ENCODE peak calls at places on chromosomes 1 and 21, in eight cellular contexts. D is ovary, P is retinal pigment epithelial cell, W is fibroblast of mammary gland, E is lower lobe of right lung, S is colonic mucosa, R is HFF-Myc, Y is foreskin fibroblast. B is an unnamed sample.

GRCh38 chr1:9231648-9232332 is 2.8 kb upstream of the H6PD start:
- DNase-seq in D (no peak), P (no peak), W (peak), E (no peak), S (no peak), R (no peak), Y (peak), B (no peak)

GRCh38 chr1:154837679-154838171 is 32.4 kb downstream of the KCNN3 start:
- DNase-seq in D (peak), P (no peak), W (no peak), E (peak), S (peak), R (no peak), Y (no peak), B (peak)

GRCh38 chr1:196387766-196388165 is 220.5 kb downstream of the KCNT2 start:
- DNase-seq in D (no peak), P (no peak), W (peak), E (no peak), S (no peak), R (no peak), Y (peak), B (no peak)

GRCh38 chr1:64881281-64881680 is 85.1 kb downstream of the JAK1 start:
- DNase-seq in D (no peak), P (no peak), W (peak), E (no peak), S (no peak), R (no peak), Y (peak), B (peak)

GRCh38 chr1:173257805-173258204 is 50.7 kb upstream of the TNFSF4 start:
- DNase-seq in D (no peak), P (no peak), W (no peak), E (no peak), S (no peak), R (no peak), Y (no peak), B (no peak)

GRCh38 chr1:98749152-98749756 is 87.7 kb downstream of the SNX7 start:
- DNase-seq in D (no peak), P (no peak), W (peak), E (no peak), S (no peak), R (no peak), Y (peak), B (no peak)

GRCh38 chr1:183281039-183281438 is 95.0 kb downstream of the LAMC2 start:
- DNase-seq in D (no peak), P (no peak), W (peak), E (peak), S (no peak), R (no peak), Y (peak), B (peak)

GRCh38 chr1:230250676-230251075 is 175.5 kb downstream of the PGBD5 start:
- DNase-seq in D (no peak), P (no peak), W (no peak), E (no peak), S (no peak), R (no peak), Y (no peak), B (no peak)

GRCh38 chr1:44038876-44039657 is 7.8 kb upstream of the SLC6A9 start:
- DNase-seq in D (no peak), P (no peak), W (peak), E (no peak), S (no peak), R (no peak), Y (peak), B (no peak)

GRCh38 chr1:223426936-223427335 is 33.7 kb downstream of the CCDC185 start:
- DNase-seq in D (no peak), P (no peak), W (no peak), E (no peak), S (no peak), R (no peak), Y (no peak), B (no peak)

GRCh38 chr21:16279658-16280581 is 550.1 kb downstream of the USP25 start:
- DNase-seq in D (peak), P (peak), W (peak), E (no peak), S (no peak), R (no peak), Y (peak), B (peak)

DNA sequence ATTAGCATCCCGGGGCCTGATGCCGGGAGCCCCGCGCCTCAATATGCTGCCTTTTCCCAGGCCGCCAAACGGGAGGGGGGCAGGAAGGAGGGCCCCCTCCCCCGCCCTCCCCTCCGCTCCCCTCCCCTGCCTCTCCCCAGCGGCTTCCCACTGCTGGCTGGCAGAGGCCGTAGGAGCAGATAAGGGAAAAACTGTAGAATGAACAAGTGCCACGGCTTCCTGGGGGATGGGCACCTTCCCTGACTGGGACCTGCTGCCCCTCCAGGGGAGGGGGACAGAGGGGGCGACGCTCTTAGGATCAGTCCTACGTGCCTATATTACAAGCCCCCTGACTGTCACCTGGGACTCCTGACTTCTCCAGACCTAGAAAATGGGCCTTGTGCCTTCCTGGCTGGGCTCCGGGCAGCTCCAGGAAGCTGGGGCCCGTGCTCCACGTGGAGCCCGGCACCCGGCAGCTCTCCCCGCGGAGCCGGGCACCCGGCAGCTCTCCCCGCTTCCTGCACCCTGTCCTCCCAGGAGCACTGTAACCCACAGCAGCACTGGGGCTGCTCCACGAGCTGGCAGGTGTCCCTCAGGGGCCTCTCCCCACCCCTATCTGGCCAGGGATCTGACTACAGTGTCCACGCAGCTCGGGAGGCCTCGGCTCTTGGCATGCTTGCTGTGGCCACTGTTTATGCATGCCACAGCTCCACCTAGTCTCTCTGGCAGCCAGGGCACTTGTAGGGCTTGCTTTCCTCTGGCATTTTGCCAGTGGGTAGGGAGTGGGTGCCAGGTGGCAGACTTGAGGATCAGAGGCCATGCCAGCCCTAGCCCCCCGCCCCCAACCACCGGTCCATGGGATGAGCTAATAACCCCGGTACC is 668 bp upstream of the HES5 start:
- DNase-seq in D (no peak), P (no peak), W (no peak), E (no peak), S (peak), R (no peak), Y (no peak), B (no peak)
- H3K4me3 ChIP-seq in D (no peak), P (no peak), W (no peak), E (peak), S (peak), R (no peak), Y (no peak), B (no peak)

GRCh38 chr1:159141584-159142518 is 29.6 kb upstream of the CADM3 start:
- DNase-seq in D (no peak), P (no peak), W (peak), E (no peak), S (no peak), R (no peak), Y (peak), B (peak)
- H3K4me3 ChIP-seq in D (no peak), P (peak), W (peak), E (no peak), S (no peak), R (no peak), Y (no peak), B (peak)

GRCh38 chr21:42809577-42810440 is 69.5 kb downstream of the WDR4 start:
- DNase-seq in D (no peak), P (no peak), W (no peak), E (no peak), S (no peak), R (no peak), Y (no peak), B (no peak)

GRCh38 chr21:42807938-42808613 is 71.3 kb downstream of the WDR4 start:
- DNase-seq in D (no peak), P (no peak), W (no peak), E (no peak), S (no peak), R (no peak), Y (no peak), B (no peak)

GRCh38 chr21:42815217-42815616 is 64.1 kb downstream of the WDR4 start:
- DNase-seq in D (no peak), P (no peak), W (no peak), E (no peak), S (no peak), R (no peak), Y (no peak), B (no peak)

GRCh38 chr21:42809171-42809570 is 70.2 kb downstream of the WDR4 start:
- DNase-seq in D (no peak), P (no peak), W (no peak), E (no peak), S (no peak), R (no peak), Y (no peak), B (no peak)

GRCh38 chr21:42811960-42812359 is 67.4 kb downstream of the WDR4 start:
- DNase-seq in D (no peak), P (no peak), W (no peak), E (no peak), S (no peak), R (no peak), Y (no peak), B (no peak)
- H3K4me3 ChIP-seq in D (no peak), P (no peak), W (no peak), E (no peak), S (no peak), R (no peak), Y (no peak), B (no peak)

GRCh38 chr1:21680918-21681317 is 11.8 kb upstream of the RAP1GAP start:
- DNase-seq in D (no peak), P (no peak), W (peak), E (no peak), S (no peak), R (no peak), Y (peak), B (no peak)
- H3K4me3 ChIP-seq in D (no peak), P (no peak), W (no peak), E (no peak), S (no peak), R (no peak), Y (no peak), B (no peak)

GRCh38 chr1:204366759-204367158 is 7.0 kb upstream of the PLEKHA6 start:
- DNase-seq in D (no peak), P (no peak), W (no peak), E (no peak), S (no peak), R (no peak), Y (peak), B (no peak)
- H3K4me3 ChIP-seq in D (no peak), P (no peak), W (no peak), E (no peak), S (no peak), R (no peak), Y (no peak), B (no peak)

GRCh38 chr1:116807871-116808450 is 53.7 kb downstream of the CD2 start:
- DNase-seq in D (no peak), P (no peak), W (no peak), E (no peak), S (no peak), R (no peak), Y (no peak), B (no peak)
- H3K4me3 ChIP-seq in D (no peak), P (no peak), W (no peak), E (no peak), S (no peak), R (no peak), Y (no peak), B (no peak)

B was measured in skeletal muscle cell.